ENCODE peak calls at places on chromosomes 2 and 18, in four cellular contexts. D, S, N and M are unnamed samples. For H4K20me1 and H3K4me1, the result is how much of the 10 kb centered on the place peaks cover.

GRCh38 chr2:80370375-80371009 is 65.9 kb upstream of the LRRTM1 start:
- DNase-seq in D (no peak), S (no peak), N (no peak), M (no peak)

GRCh38 chr2:88437010-88437409 is 15.5 kb downstream of the FOXI3 start:
- DNase-seq in D (no peak), S (no peak), N (no peak), M (no peak)

GRCh38 chr18:79723628-79724027 is 44.0 kb downstream of the CTDP1 start:
- DNase-seq in D (no peak), S (no peak), N (no peak), M (no peak)

GRCh38 chr18:62506495-62507143 is 16.2 kb upstream of the ZCCHC2 start:
- DNase-seq in D (no peak), S (peak), N (no peak), M (no peak)

GRCh38 chr2:38498039-38498438 is 104.7 kb downstream of the HNRNPLL start:
- DNase-seq in D (no peak), S (no peak), N (peak), M (peak)

GRCh38 chr2:67930156-67930555 is 132.6 kb downstream of the C1D start:
- DNase-seq in D (no peak), S (no peak), N (no peak), M (no peak)

GRCh38 chr2:8528863-8529262 is 153.0 kb upstream of the ID2 start:
- DNase-seq in D (no peak), S (no peak), N (no peak), M (no peak)

GRCh38 chr2:241818229-241818942 is 9.4 kb downstream of the NEU4 start:
- DNase-seq in D (no peak), S (no peak), N (no peak), M (no peak)

GRCh38 chr18:45050712-45051639 is 370.3 kb downstream of the SETBP1 start:
- DNase-seq in D (peak), S (peak), N (no peak), M (peak)

GRCh38 chr2:174918886-174919526 is 86.2 kb downstream of the CHN1 start:
- DNase-seq in D (no peak), S (no peak), N (no peak), M (no peak)

DNA sequence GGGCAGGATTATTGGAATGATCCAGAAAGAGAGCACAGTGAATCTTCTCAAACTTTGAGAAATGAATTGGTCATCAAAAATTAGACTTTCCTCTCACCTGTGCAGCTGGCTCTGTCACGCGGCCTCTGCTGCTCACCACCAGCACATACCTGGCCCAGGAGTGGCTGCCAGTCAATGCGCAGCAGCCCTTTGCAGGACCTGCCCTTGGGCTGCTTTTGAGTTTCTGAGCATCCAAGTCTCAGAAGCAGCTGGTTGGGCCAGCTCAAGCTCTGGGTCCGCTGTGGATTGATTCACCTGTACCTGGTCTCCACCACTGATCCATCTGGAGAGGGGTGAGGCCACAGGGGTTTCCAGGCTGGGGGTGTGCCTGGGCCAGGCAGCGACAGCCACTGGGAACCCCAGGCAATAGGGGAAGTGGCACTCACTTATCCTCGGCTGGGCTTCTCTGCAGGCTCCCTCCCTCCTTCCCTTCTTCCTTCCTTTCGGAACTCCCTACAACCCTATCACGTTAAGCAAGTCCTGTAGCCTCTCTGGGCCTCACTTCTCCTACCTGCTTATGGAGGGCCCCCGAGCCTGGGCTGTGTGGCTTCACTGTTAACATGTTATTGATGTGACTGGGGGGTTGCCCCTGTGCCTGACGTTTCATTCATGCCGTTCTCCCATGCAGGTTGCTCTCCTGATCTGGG is 48.1 kb downstream of the SH3BP4 start:
- DNase-seq in D (no peak), S (no peak), N (no peak), M (no peak)
- H4K20me1 ChIP-seq in D (under half), S (under half), N (under half), M (under half)

DNA sequence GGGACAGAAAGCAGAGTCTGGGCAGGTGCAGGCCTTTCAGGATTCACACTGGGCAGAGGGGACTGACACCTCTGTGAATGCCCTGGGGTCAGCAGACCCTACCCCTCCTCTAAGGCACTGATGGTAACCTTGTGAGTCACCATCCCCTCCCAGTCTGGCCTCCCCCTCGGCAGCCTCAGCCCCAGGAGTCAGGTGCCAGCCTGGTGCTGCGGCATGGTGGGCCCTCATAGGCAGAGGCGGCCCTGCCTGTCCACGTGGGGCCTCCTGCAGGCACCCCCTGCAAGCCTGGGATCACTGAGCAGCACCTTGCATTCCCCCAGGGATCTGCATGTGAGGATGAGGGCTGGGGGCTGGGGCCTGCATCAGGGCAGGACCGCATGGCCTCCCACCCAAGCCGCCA is 4.8 kb upstream of the GPR17 start:
- DNase-seq in D (no peak), S (no peak), N (no peak), M (no peak)
- H3K4me1 ChIP-seq in D (under half), S (under half), N (under half), M (under half)

DNA sequence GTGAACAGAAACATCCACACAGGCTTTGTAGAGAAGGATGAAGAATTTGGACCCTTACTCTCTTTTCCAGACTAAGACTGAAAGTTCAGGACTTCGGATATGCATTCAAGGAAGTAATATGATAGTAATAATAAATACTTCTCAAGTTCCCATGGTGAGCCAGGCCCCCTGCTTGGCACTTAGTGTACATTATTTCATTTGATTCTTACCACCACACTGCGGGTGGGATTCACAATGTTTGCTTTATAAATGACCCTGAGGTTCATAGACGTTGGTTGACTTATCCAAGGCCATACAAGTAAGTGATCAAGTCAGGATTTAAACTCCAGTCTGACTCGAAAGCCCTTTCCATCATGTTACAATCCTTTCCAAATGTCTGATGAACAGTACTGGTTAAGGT is 54.3 kb upstream of the ITGB6 start:
- DNase-seq in D (no peak), S (no peak), N (no peak), M (no peak)
- H3K4me2 ChIP-seq in D (no peak), S (no peak), N (no peak), M (no peak)

DNA sequence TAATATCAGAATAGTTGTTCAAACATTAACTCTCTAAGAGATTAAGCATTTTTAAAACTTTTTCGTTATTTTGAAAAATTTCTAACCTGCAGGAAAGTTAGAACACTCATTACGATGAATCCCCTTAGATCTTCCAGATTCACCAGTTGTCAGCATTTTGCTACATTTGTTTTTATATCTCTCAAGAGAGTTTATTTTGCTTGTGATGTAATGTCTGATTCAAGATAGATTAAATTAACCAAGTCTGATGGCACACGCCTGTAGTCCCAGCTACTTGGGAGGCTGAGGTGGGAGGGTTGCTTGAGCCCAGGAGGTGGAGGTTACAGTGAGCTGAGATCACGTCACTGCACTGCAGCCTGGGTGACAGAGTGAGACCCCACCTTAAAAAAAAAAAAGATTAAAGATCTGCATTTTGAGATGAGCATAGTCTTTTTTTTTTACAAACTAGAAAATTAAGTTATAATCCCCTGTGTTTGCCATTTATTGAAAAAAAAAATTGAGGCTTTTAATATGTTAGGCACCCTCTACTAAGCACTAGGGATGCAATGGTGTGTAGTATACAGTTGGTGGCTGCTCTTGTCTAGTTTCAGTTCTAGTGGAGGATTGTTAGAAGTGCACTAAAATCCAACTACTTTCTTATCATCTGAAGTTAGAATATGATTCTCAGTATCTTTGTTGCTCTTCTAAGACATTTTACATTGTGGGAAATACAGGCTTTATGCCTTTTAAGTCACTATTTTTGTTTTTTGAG is 20.9 kb downstream of the RAB10 start:
- DNase-seq in D (peak), S (no peak), N (no peak), M (no peak)
- H4K20me1 ChIP-seq in D (under half), S (half or more), N (under half), M (under half)

GRCh38 chr2:40630035-40630434 is 178.1 kb upstream of the SLC8A1 start:
- DNase-seq in D (no peak), S (no peak), N (no peak), M (no peak)
- H3K4me1 ChIP-seq in D (under half), S (under half), N (under half), M (under half)